ENCODE peak calls at places on chromosomes 1 and 21, in four cellular contexts. I, B, K and M are unnamed samples.

GRCh38 chr1:12098786-12099185 is 35.7 kb downstream of the TNFRSF8 start:
- DNase-seq in I (no peak), B (no peak), K (no peak), M (no peak)

GRCh38 chr21:45074818-45075605 is 632 bp downstream of the ADARB1 start:
- DNase-seq in I (no peak), B (no peak), K (no peak), M (peak)

GRCh38 chr1:8222789-8223188 is 95.1 kb upstream of the SLC45A1 start:
- DNase-seq in I (no peak), B (no peak), K (no peak), M (no peak)

GRCh38 chr1:243447342-243447741 is 191.5 kb downstream of the SDCCAG8 start:
- DNase-seq in I (no peak), B (no peak), K (no peak), M (peak)

GRCh38 chr1:59605761-59606160 is 209.0 kb upstream of the HOOK1 start:
- DNase-seq in I (no peak), B (no peak), K (no peak), M (peak)

GRCh38 chr1:25065246-25066238 is 135.5 kb upstream of the RUNX3 start:
- DNase-seq in I (no peak), B (no peak), K (no peak), M (no peak)

GRCh38 chr1:171286032-171286705 is 27.8 kb upstream of the FMO4 start:
- DNase-seq in I (no peak), B (no peak), K (no peak), M (no peak)

GRCh38 chr1:91151702-91152101 is 129.9 kb upstream of the ZNF644 start:
- DNase-seq in I (no peak), B (no peak), K (no peak), M (no peak)

GRCh38 chr1:177517556-177517955 is 346.8 kb downstream of the BRINP2 start:
- DNase-seq in I (no peak), B (no peak), K (no peak), M (no peak)

GRCh38 chr21:39676054-39676771 is 63.5 kb downstream of the B3GALT5 start:
- DNase-seq in I (peak), B (peak), K (peak), M (no peak)

GRCh38 chr1:179253286-179253972 is 24.0 kb upstream of the ABL2 start:
- DNase-seq in I (no peak), B (no peak), K (no peak), M (no peak)

GRCh38 chr1:41160498-41161110 is 81.5 kb downstream of the SCMH1 start:
- DNase-seq in I (no peak), B (no peak), K (no peak), M (peak)

GRCh38 chr1:12015001-12015491 is 4.3 kb upstream of the MIIP start:
- DNase-seq in I (no peak), B (no peak), K (no peak), M (no peak)

GRCh38 chr1:151980287-151981177 is 13.1 kb downstream of the S100A10 start:
- DNase-seq in I (no peak), B (no peak), K (no peak), M (no peak)

GRCh38 chr1:29062157-29062942 is 61.4 kb downstream of the TMEM200B start:
- DNase-seq in I (no peak), B (no peak), K (no peak), M (no peak)

GRCh38 chr1:64268653-64269557 is 65.5 kb downstream of the UBE2U start:
- DNase-seq in I (peak), B (peak), K (peak), M (peak)

GRCh38 chr1:60367522-60367921 is 294.0 kb upstream of the C1orf87 start:
- DNase-seq in I (no peak), B (no peak), K (no peak), M (no peak)

GRCh38 chr21:44421901-44422840 is 33.1 kb upstream of the LRRC3 start:
- DNase-seq in I (no peak), B (no peak), K (no peak), M (no peak)

DNA sequence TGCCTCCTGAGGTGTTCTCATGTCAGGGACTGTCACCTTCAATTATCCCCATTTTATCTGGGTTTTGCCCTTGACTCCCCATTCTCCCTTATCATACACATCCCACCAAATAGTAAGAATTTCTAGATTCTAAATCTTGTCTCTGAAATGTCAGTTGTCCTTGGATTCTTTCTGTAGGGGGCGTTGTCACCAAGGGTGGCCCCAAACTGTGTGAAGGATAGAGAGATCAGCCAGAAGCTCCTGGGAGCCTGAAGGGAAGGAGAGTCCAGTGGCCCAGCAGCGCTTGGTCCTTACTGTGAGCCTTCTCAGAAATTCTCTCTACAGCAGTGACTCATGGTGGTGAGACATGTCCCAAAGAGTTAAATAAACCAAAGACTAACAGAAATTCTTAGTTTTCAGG is 109.6 kb downstream of the ELAVL4 start:
- DNase-seq in I (no peak), B (no peak), K (no peak), M (no peak)
- TF ChIP-seq CHD4 in I (no peak), B (no peak), K (no peak), M (no peak)

GRCh38 chr1:214958491-214958890 is 124.0 kb upstream of the KCNK2 start:
- DNase-seq in I (no peak), B (no peak), K (no peak), M (no peak)

GRCh38 chr1:214957330-214958137 is 125.0 kb upstream of the KCNK2 start:
- DNase-seq in I (peak), B (no peak), K (no peak), M (no peak)

DNA sequence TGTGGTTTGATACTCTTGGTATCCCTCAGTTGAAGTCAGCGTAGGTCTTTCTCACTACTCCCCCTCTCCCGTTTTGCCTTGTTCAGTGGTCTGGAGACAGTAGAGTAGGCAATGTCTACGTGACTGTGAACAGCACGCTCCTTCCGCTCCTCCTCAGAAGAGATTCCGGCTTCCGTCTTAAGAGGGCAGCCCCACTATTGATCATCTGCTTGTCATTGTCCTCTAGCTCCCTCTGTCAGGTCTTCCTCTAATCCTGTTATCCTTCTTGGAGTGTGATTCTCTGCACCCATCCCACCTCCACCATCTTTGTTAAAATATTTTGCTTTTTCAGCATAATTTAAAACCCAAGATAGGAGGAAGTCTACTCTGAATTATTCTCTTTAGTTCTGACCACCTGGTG is 129.9 kb upstream of the KCNK2 start:
- DNase-seq in I (no peak), B (no peak), K (no peak), M (no peak)
- TF ChIP-seq CHD2 in I (no peak), B (no peak), K (no peak), M (no peak)

GRCh38 chr1:223430221-223430620 is 37.0 kb downstream of the CCDC185 start:
- DNase-seq in I (no peak), B (no peak), K (no peak), M (no peak)
- TF ChIP-seq CHD4 in I (no peak), B (no peak), K (no peak), M (no peak)

DNA sequence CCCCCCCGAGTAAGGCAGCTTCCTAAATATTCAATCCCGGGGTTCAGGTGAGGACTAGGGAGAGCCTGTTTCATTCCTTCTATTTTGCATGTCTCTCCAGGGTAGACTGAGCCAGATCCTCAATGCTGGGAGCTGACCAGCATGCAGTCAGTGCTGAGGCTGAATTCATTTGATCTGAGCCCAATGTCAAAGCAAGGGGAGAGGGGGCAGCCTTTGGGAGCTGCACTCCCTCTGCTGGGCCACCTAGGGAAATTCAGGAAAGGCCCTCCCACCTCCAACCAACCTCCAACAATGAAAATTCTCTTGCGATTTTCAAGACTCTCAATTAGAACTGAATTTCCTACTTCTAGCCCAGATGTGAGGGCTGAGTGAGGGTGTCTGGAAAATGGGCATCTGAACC is 371.2 kb downstream of the NPHP4 start:
- DNase-seq in I (peak), B (peak), K (no peak), M (peak)
- TF ChIP-seq CHD2 in I (no peak), B (no peak), K (no peak), M (no peak)

DNA sequence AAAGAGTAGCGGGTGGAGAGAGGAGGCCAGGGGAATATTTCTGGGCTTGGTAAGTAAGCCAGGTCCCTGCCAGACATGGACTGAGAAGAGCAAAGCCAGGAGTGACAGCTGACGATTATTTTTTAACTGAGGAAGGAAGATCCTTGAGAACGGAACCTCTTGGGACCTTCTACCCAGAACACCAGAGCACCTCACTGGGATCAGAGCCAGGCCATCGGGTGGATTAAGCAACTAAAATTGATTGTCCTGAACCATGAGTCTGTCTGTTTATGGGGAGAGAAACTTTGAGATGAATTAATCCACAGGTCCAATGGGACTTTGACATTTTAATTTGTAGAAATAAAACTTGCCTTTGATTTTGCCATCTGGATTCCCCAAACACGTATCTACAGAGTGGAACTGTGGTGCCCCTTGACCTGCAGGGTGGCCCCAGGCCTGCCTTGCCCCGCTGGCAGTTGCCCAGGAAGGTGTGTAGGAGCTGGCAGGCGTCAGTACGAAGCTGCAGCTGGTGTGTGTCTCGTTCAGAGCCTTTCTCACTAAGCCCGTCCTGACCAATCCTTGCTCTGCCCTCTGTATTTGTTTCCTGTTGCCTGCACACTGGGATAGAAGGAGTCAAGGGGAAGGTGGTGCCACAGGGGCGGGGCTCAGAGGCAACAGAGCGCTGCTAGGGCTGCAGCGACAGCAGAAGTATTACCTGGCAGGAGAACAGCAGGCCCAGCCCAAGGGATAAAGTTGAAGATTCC is 5.0 kb upstream of the VSIG8 start:
- DNase-seq in I (no peak), B (no peak), K (no peak), M (no peak)
- TF ChIP-seq CHD4 in I (no peak), B (no peak), K (no peak), M (no peak)